ENCODE peak calls at places on chromosomes 2 and 18, in nine cellular contexts. One of them, this sample, is unnamed.

GRCh38 chr2:239461551-239462515 is 61.0 kb upstream of the HDAC4 start:
- DNase-seq in astrocyte: no peak
- DNase-seq in HFF-Myc: no peak
- DNase-seq in body of pancreas: no peak
- DNase-seq in adrenal gland: peak; percentile 19
- DNase-seq in ovary: peak; percentile 3
- DNase-seq in CD8-positive, alpha-beta T cell: no peak
- DNase-seq in trophoblast cell: no peak
- DNase-seq in CD8-positive, alpha-beta memory T cell: no peak
- DNase-seq in this sample: peak; percentile 6

GRCh38 chr2:142165790-142166189 is 35.0 kb upstream of the LRP1B start:
- DNase-seq in ovary: no peak
- DNase-seq in HFF-Myc: peak; percentile 19
- DNase-seq in adrenal gland: no peak
- DNase-seq in astrocyte: peak; percentile 46
- DNase-seq in CD8-positive, alpha-beta memory T cell: no peak
- DNase-seq in CD8-positive, alpha-beta T cell: no peak
- DNase-seq in body of pancreas: no peak
- DNase-seq in trophoblast cell: peak; percentile 23
- DNase-seq in this sample: no peak

GRCh38 chr18:25787281-25787680 is 303.1 kb downstream of the SS18 start:
- DNase-seq in adrenal gland: no peak
- DNase-seq in trophoblast cell: no peak
- DNase-seq in CD8-positive, alpha-beta memory T cell: no peak
- DNase-seq in CD8-positive, alpha-beta T cell: no peak
- DNase-seq in astrocyte: no peak
- DNase-seq in HFF-Myc: no peak
- DNase-seq in body of pancreas: no peak
- DNase-seq in ovary: no peak
- DNase-seq in this sample: no peak

GRCh38 chr2:124316133-124316532 is 291.0 kb downstream of the CNTNAP5 start:
- DNase-seq in HFF-Myc: no peak
- DNase-seq in ovary: no peak
- DNase-seq in adrenal gland: no peak
- DNase-seq in body of pancreas: no peak
- DNase-seq in astrocyte: no peak
- DNase-seq in CD8-positive, alpha-beta T cell: no peak
- DNase-seq in CD8-positive, alpha-beta memory T cell: no peak
- DNase-seq in trophoblast cell: no peak
- DNase-seq in this sample: no peak

GRCh38 chr2:46970334-46971288 is 55.0 kb upstream of the MCFD2 start:
- DNase-seq in astrocyte: peak; percentile 51
- DNase-seq in adrenal gland: peak; percentile 92
- DNase-seq in CD8-positive, alpha-beta T cell: no peak
- DNase-seq in body of pancreas: peak; percentile 93
- DNase-seq in HFF-Myc: no peak
- DNase-seq in ovary: no peak
- DNase-seq in trophoblast cell: peak; percentile 82
- DNase-seq in CD8-positive, alpha-beta memory T cell: no peak
- DNase-seq in this sample: no peak

GRCh38 chr2:220165401-220165800 is 538.0 kb downstream of the SLC4A3 start:
- DNase-seq in astrocyte: no peak
- DNase-seq in trophoblast cell: peak; percentile 66
- DNase-seq in ovary: no peak
- DNase-seq in CD8-positive, alpha-beta T cell: no peak
- DNase-seq in adrenal gland: no peak
- DNase-seq in HFF-Myc: no peak
- DNase-seq in CD8-positive, alpha-beta memory T cell: no peak
- DNase-seq in body of pancreas: peak; percentile 59
- DNase-seq in this sample: no peak

GRCh38 chr2:241053576-241054251 is 48.4 kb downstream of the MTERF4 start:
- DNase-seq in trophoblast cell: no peak
- DNase-seq in ovary: no peak
- DNase-seq in HFF-Myc: no peak
- DNase-seq in body of pancreas: no peak
- DNase-seq in CD8-positive, alpha-beta T cell: no peak
- DNase-seq in astrocyte: no peak
- DNase-seq in CD8-positive, alpha-beta memory T cell: no peak
- DNase-seq in adrenal gland: no peak
- DNase-seq in this sample: no peak

GRCh38 chr2:31581124-31581795 is 522 bp upstream of the SRD5A2 start:
- DNase-seq in CD8-positive, alpha-beta memory T cell: no peak
- DNase-seq in adrenal gland: no peak
- DNase-seq in ovary: no peak
- DNase-seq in trophoblast cell: no peak
- DNase-seq in body of pancreas: no peak
- DNase-seq in CD8-positive, alpha-beta T cell: no peak
- DNase-seq in HFF-Myc: no peak
- DNase-seq in astrocyte: no peak
- DNase-seq in this sample: no peak

GRCh38 chr2:37767051-37767450 is 95.6 kb upstream of the CDC42EP3 start:
- DNase-seq in HFF-Myc: no peak
- DNase-seq in body of pancreas: no peak
- DNase-seq in astrocyte: peak; percentile 41
- DNase-seq in CD8-positive, alpha-beta T cell: no peak
- DNase-seq in trophoblast cell: peak; percentile 47
- DNase-seq in ovary: no peak
- DNase-seq in CD8-positive, alpha-beta memory T cell: no peak
- DNase-seq in adrenal gland: no peak
- DNase-seq in this sample: no peak

GRCh38 chr2:230864605-230865323 is at the start of gene ITM2C:
- DNase-seq in body of pancreas: peak; percentile 67
- DNase-seq in trophoblast cell: peak; percentile 86
- DNase-seq in HFF-Myc: peak; percentile 21
- DNase-seq in CD8-positive, alpha-beta memory T cell: peak; percentile 68
- DNase-seq in ovary: peak; percentile 76
- DNase-seq in astrocyte: peak; percentile 25
- DNase-seq in CD8-positive, alpha-beta T cell: peak; percentile 67
- DNase-seq in adrenal gland: peak; percentile 65
- DNase-seq in this sample: peak; percentile 72

GRCh38 chr18:28045880-28046279 is 131.1 kb downstream of the CDH2 start:
- DNase-seq in body of pancreas: no peak
- DNase-seq in adrenal gland: no peak
- DNase-seq in HFF-Myc: no peak
- DNase-seq in trophoblast cell: no peak
- DNase-seq in astrocyte: peak; percentile 68
- DNase-seq in CD8-positive, alpha-beta T cell: no peak
- DNase-seq in ovary: no peak
- DNase-seq in CD8-positive, alpha-beta memory T cell: no peak
- DNase-seq in this sample: no peak

GRCh38 chr18:77250926-77251729 is 1.5 kb downstream of the GALR1 start:
- DNase-seq in astrocyte: no peak
- DNase-seq in HFF-Myc: no peak
- DNase-seq in ovary: no peak
- DNase-seq in CD8-positive, alpha-beta T cell: no peak
- DNase-seq in body of pancreas: no peak
- DNase-seq in CD8-positive, alpha-beta memory T cell: no peak
- DNase-seq in trophoblast cell: no peak
- DNase-seq in adrenal gland: no peak
- DNase-seq in this sample: peak; percentile 44

GRCh38 chr2:128276878-128277675 is 41.6 kb downstream of the HS6ST1 start:
- DNase-seq in CD8-positive, alpha-beta memory T cell: no peak
- DNase-seq in ovary: peak; percentile 11
- DNase-seq in trophoblast cell: no peak
- DNase-seq in CD8-positive, alpha-beta T cell: no peak
- DNase-seq in HFF-Myc: no peak
- DNase-seq in astrocyte: peak; percentile 70
- DNase-seq in body of pancreas: no peak
- DNase-seq in adrenal gland: peak; percentile 21
- DNase-seq in this sample: no peak

GRCh38 chr2:217914078-217914477 is 88.7 kb downstream of the TNS1 start:
- DNase-seq in HFF-Myc: no peak
- DNase-seq in astrocyte: no peak
- DNase-seq in body of pancreas: no peak
- DNase-seq in CD8-positive, alpha-beta T cell: no peak
- DNase-seq in CD8-positive, alpha-beta memory T cell: no peak
- DNase-seq in ovary: no peak
- DNase-seq in adrenal gland: no peak
- DNase-seq in trophoblast cell: no peak
- DNase-seq in this sample: no peak

GRCh38 chr18:51275712-51276473 is 78.4 kb upstream of the MEX3C start:
- DNase-seq in HFF-Myc: no peak
- DNase-seq in ovary: peak; percentile 54
- DNase-seq in body of pancreas: no peak
- DNase-seq in adrenal gland: peak; percentile 62
- DNase-seq in astrocyte: no peak
- DNase-seq in trophoblast cell: no peak
- DNase-seq in CD8-positive, alpha-beta T cell: no peak
- DNase-seq in CD8-positive, alpha-beta memory T cell: no peak
- DNase-seq in this sample: no peak

GRCh38 chr2:42566837-42567251 is 1.6 kb upstream of the MTA3 start:
- DNase-seq in trophoblast cell: no peak
- DNase-seq in astrocyte: peak; percentile 18
- DNase-seq in ovary: no peak
- DNase-seq in CD8-positive, alpha-beta memory T cell: no peak
- DNase-seq in body of pancreas: no peak
- DNase-seq in adrenal gland: no peak
- DNase-seq in HFF-Myc: no peak
- DNase-seq in CD8-positive, alpha-beta T cell: no peak
- DNase-seq in this sample: no peak

GRCh38 chr2:974054-974453 is 23.4 kb downstream of the SNTG2 start:
- DNase-seq in trophoblast cell: no peak
- DNase-seq in CD8-positive, alpha-beta memory T cell: no peak
- DNase-seq in ovary: no peak
- DNase-seq in body of pancreas: no peak
- DNase-seq in adrenal gland: no peak
- DNase-seq in astrocyte: no peak
- DNase-seq in CD8-positive, alpha-beta T cell: peak; percentile 36
- DNase-seq in HFF-Myc: no peak
- DNase-seq in this sample: no peak

GRCh38 chr2:201452856-201453643 is 1.5 kb downstream of the STRADB start:
- DNase-seq in adrenal gland: no peak
- DNase-seq in body of pancreas: no peak
- DNase-seq in trophoblast cell: no peak
- DNase-seq in astrocyte: no peak
- DNase-seq in ovary: no peak
- DNase-seq in HFF-Myc: no peak
- DNase-seq in CD8-positive, alpha-beta T cell: no peak
- DNase-seq in CD8-positive, alpha-beta memory T cell: no peak
- DNase-seq in this sample: no peak
- H3K4me3 ChIP-seq in adrenal gland: peak overlapping the region; percentile 73
- H3K4me3 ChIP-seq in body of pancreas: no peak overlapping the region
- H3K4me3 ChIP-seq in trophoblast cell: no peak overlapping the region
- H3K4me3 ChIP-seq in astrocyte: peak overlapping the region; percentile 99
- H3K4me3 ChIP-seq in ovary: no peak overlapping the region
- H3K4me3 ChIP-seq in HFF-Myc: peak overlapping the region; percentile 99
- H3K4me3 ChIP-seq in CD8-positive, alpha-beta T cell: no peak overlapping the region
- H3K4me3 ChIP-seq in CD8-positive, alpha-beta memory T cell: no peak overlapping the region
- H3K4me3 ChIP-seq in this sample: peak overlapping the region; percentile 98

DNA sequence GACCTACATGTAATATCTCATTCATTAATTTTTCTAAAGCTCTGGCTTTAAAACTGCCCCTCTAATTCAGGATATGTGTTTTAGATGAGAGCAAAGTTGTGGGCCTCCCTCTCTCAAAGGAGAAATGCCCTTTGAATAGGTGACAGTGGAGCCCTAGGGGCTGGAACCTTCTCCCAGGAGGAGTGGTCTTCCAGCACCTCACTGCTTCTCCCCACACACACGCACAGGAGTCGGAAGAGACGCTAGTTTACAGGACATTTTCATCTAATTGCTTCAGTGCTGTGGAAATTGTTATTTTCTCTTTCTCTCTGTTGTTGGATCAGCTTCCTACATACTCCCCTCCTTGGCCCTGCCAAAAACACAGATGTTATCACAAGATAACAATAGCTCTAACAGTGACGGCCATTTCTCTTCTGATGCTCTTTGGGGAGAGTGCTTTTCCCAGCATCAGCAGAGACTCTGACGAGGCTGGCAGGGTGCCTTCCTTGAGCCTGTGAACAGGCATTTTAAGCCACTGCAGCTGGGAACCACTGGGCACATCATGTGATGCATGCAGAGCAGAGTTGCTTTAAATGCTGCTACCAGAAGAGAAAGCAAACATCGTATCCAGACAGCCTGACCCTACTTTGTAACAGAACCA is 209.4 kb upstream of the SP5 start:
- DNase-seq in body of pancreas: peak; percentile 21
- DNase-seq in HFF-Myc: no peak
- DNase-seq in CD8-positive, alpha-beta memory T cell: no peak
- DNase-seq in astrocyte: no peak
- DNase-seq in ovary: peak; percentile 72
- DNase-seq in adrenal gland: peak; percentile 28
- DNase-seq in CD8-positive, alpha-beta T cell: no peak
- DNase-seq in trophoblast cell: no peak
- DNase-seq in this sample: peak; percentile 90
- H3K4me3 ChIP-seq in body of pancreas: no peak overlapping the region
- H3K4me3 ChIP-seq in HFF-Myc: no peak overlapping the region
- H3K4me3 ChIP-seq in CD8-positive, alpha-beta memory T cell: no peak overlapping the region
- H3K4me3 ChIP-seq in astrocyte: no peak overlapping the region
- H3K4me3 ChIP-seq in ovary: peak overlapping the region; percentile 17
- H3K4me3 ChIP-seq in adrenal gland: no peak overlapping the region
- H3K4me3 ChIP-seq in CD8-positive, alpha-beta T cell: no peak overlapping the region
- H3K4me3 ChIP-seq in trophoblast cell: no peak overlapping the region
- H3K4me3 ChIP-seq in this sample: peak overlapping the region; percentile 48

GRCh38 chr2:238098854-238099708 is 1.1 kb upstream of the ESPNL start:
- DNase-seq in trophoblast cell: no peak
- DNase-seq in body of pancreas: peak; percentile 23
- DNase-seq in astrocyte: no peak
- DNase-seq in ovary: no peak
- DNase-seq in CD8-positive, alpha-beta T cell: no peak
- DNase-seq in CD8-positive, alpha-beta memory T cell: no peak
- DNase-seq in adrenal gland: peak; percentile 24
- DNase-seq in HFF-Myc: no peak
- DNase-seq in this sample: no peak

GRCh38 chr2:238096311-238097011 is 3.7 kb upstream of the ESPNL start:
- DNase-seq in CD8-positive, alpha-beta memory T cell: no peak
- DNase-seq in adrenal gland: peak; percentile 9
- DNase-seq in HFF-Myc: no peak
- DNase-seq in astrocyte: no peak
- DNase-seq in body of pancreas: peak; percentile 70
- DNase-seq in ovary: no peak
- DNase-seq in trophoblast cell: peak; percentile 52
- DNase-seq in CD8-positive, alpha-beta T cell: no peak
- DNase-seq in this sample: peak; percentile 25

GRCh38 chr2:238099709-238100048 is 461 bp upstream of the ESPNL start:
- DNase-seq in ovary: no peak
- DNase-seq in HFF-Myc: no peak
- DNase-seq in CD8-positive, alpha-beta memory T cell: no peak
- DNase-seq in CD8-positive, alpha-beta T cell: no peak
- DNase-seq in adrenal gland: peak; percentile 11
- DNase-seq in astrocyte: no peak
- DNase-seq in body of pancreas: peak; percentile 9
- DNase-seq in trophoblast cell: no peak
- DNase-seq in this sample: peak; percentile 7

GRCh38 chr2:238097201-238097987 is 2.7 kb upstream of the ESPNL start:
- DNase-seq in ovary: no peak
- DNase-seq in trophoblast cell: no peak
- DNase-seq in adrenal gland: peak; percentile 17
- DNase-seq in CD8-positive, alpha-beta memory T cell: no peak
- DNase-seq in body of pancreas: peak; percentile 15
- DNase-seq in CD8-positive, alpha-beta T cell: no peak
- DNase-seq in HFF-Myc: no peak
- DNase-seq in astrocyte: no peak
- DNase-seq in this sample: no peak

GRCh38 chr2:238097988-238098853 is 1.9 kb upstream of the ESPNL start:
- DNase-seq in trophoblast cell: peak; percentile 75
- DNase-seq in ovary: no peak
- DNase-seq in CD8-positive, alpha-beta T cell: no peak
- DNase-seq in HFF-Myc: peak; percentile 50
- DNase-seq in adrenal gland: peak; percentile 52
- DNase-seq in CD8-positive, alpha-beta memory T cell: peak; percentile 20
- DNase-seq in body of pancreas: peak; percentile 66
- DNase-seq in astrocyte: peak; percentile 7
- DNase-seq in this sample: peak; percentile 13
- H3K4me3 ChIP-seq in trophoblast cell: no peak overlapping the region
- H3K4me3 ChIP-seq in ovary: no peak overlapping the region
- H3K4me3 ChIP-seq in CD8-positive, alpha-beta T cell: no peak overlapping the region
- H3K4me3 ChIP-seq in HFF-Myc: no peak overlapping the region
- H3K4me3 ChIP-seq in adrenal gland: no peak overlapping the region
- H3K4me3 ChIP-seq in CD8-positive, alpha-beta memory T cell: no peak overlapping the region
- H3K4me3 ChIP-seq in body of pancreas: no peak overlapping the region
- H3K4me3 ChIP-seq in astrocyte: no peak overlapping the region
- H3K4me3 ChIP-seq in this sample: no peak overlapping the region

GRCh38 chr2:237336131-237336530 is 77.8 kb downstream of the COL6A3 start:
- DNase-seq in ovary: no peak
- DNase-seq in adrenal gland: no peak
- DNase-seq in CD8-positive, alpha-beta memory T cell: no peak
- DNase-seq in trophoblast cell: no peak
- DNase-seq in astrocyte: no peak
- DNase-seq in body of pancreas: no peak
- DNase-seq in HFF-Myc: no peak
- DNase-seq in CD8-positive, alpha-beta T cell: no peak
- DNase-seq in this sample: no peak
- H3K4me3 ChIP-seq in ovary: no peak overlapping the region
- H3K4me3 ChIP-seq in adrenal gland: no peak overlapping the region
- H3K4me3 ChIP-seq in CD8-positive, alpha-beta memory T cell: no peak overlapping the region
- H3K4me3 ChIP-seq in trophoblast cell: no peak overlapping the region
- H3K4me3 ChIP-seq in astrocyte: no peak overlapping the region
- H3K4me3 ChIP-seq in body of pancreas: no peak overlapping the region
- H3K4me3 ChIP-seq in HFF-Myc: no peak overlapping the region
- H3K4me3 ChIP-seq in CD8-positive, alpha-beta T cell: no peak overlapping the region
- H3K4me3 ChIP-seq in this sample: no peak overlapping the region

This sample was measured in dorsolateral prefrontal cortex.